ENCODE peak calls at places on chromosomes 16 and 17, in five cellular contexts. R, G, B, C and S are unnamed samples.

GRCh38 chr17:45197555-45198334 is 23.9 kb upstream of the FMNL1 start:
- DNase-seq in B (peak; percentile 55), C (peak; percentile 89), G (peak; percentile 61), R (peak; percentile 84), S (peak; percentile 55)

GRCh38 chr16:47967374-47967773 is 188.4 kb downstream of the ABCC12 start:
- DNase-seq in B (no peak), C (no peak), R (no peak), G (no peak), S (no peak)

GRCh38 chr17:51371732-51372151 is 111.4 kb downstream of the UTP18 start:
- DNase-seq in B (no peak), G (no peak), C (peak; percentile 77), R (peak; percentile 74), S (peak; percentile 37)

GRCh38 chr16:82185012-82185411 is 15.0 kb upstream of the MPHOSPH6 start:
- DNase-seq in G (no peak), R (no peak), C (no peak), B (no peak), S (no peak)

GRCh38 chr16:68401871-68402747 is 46.2 kb downstream of the SMPD3 start:
- DNase-seq in G (no peak), B (no peak), R (peak; percentile 90), C (no peak), S (peak; percentile 78)

GRCh38 chr16:31276600-31276999 is 16.8 kb downstream of the ITGAM start:
- DNase-seq in B (no peak), C (no peak), R (no peak), G (no peak), S (no peak)

GRCh38 chr16:66431760-66432159 is 4.7 kb downstream of the BEAN1 start:
- DNase-seq in C (no peak), G (no peak), R (no peak), B (no peak), S (no peak)

GRCh38 chr16:20137909-20138308 is 64.2 kb upstream of the GPR139 start:
- DNase-seq in B (no peak), C (no peak), R (no peak), G (no peak), S (no peak)

GRCh38 chr17:59470624-59471297 is 94.6 kb upstream of the DHX40 start:
- DNase-seq in G (no peak), B (no peak), C (no peak), R (no peak), S (no peak)

GRCh38 chr16:64829678-64830077 is 292.2 kb downstream of the CDH11 start:
- DNase-seq in R (no peak), G (no peak), B (no peak), C (no peak), S (no peak)

GRCh38 chr16:1757714-1758461 is 13.5 kb downstream of the NME3 start:
- DNase-seq in G (no peak), C (no peak), B (no peak), R (no peak), S (no peak)

GRCh38 chr17:33519692-33520091 is 226.6 kb upstream of the ASIC2 start:
- DNase-seq in R (no peak), C (no peak), B (no peak), G (no peak), S (no peak)

GRCh38 chr17:33514369-33514768 is 221.3 kb upstream of the ASIC2 start:
- DNase-seq in R (no peak), G (no peak), C (no peak), B (no peak), S (no peak)

GRCh38 chr17:33516645-33517044 is 223.6 kb upstream of the ASIC2 start:
- DNase-seq in G (no peak), C (no peak), B (no peak), R (no peak), S (no peak)

GRCh38 chr17:33513769-33514168 is 220.7 kb upstream of the ASIC2 start:
- DNase-seq in B (no peak), C (no peak), R (no peak), G (no peak), S (no peak)

GRCh38 chr17:33515974-33516373 is 222.9 kb upstream of the ASIC2 start:
- DNase-seq in C (no peak), G (no peak), R (no peak), B (no peak), S (no peak)
- H3K4me3 ChIP-seq in C (no peak overlapping the region), G (no peak overlapping the region), R (no peak overlapping the region), B (no peak overlapping the region), S (no peak overlapping the region)

DNA sequence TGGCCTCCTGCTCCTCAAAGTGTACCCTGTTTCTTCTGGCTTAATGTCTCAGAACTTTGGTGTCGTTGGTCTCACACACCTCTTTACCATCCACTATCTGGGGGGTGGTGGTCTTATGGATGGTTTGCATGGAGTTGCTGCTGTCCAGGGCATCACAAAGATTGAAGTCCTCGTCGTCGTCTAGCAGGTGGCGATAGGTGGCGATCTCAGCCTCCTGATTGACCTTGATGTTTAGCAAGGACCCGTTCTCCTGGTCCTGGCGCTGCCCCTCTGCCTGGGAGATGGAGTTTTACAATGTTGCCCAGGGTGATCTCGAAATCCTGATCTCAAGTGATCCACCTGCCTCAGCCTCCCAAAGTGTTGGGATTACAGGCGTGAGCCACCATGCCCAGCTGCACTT is 31.1 kb upstream of the HELZ start:
- DNase-seq in R (no peak), G (no peak), C (peak; percentile 16), B (no peak), S (no peak)
- TF ChIP-seq CTCF in R (no peak), G (no peak), C (peak; percentile 51), B (no peak), S (no peak)

GRCh38 chr17:50210249-50211225 is 9.1 kb upstream of the COL1A1 start:
- DNase-seq in G (peak; percentile 93), R (peak; percentile 97), C (no peak), B (no peak), S (peak; percentile 96)
- H3K4me3 ChIP-seq in G (peak overlapping the region; percentile 33), R (peak overlapping the region; percentile 1), C (no peak overlapping the region), B (no peak overlapping the region), S (peak overlapping the region; percentile 22)

GRCh38 chr17:52388941-52389340 is 230.4 kb upstream of the CA10 start:
- DNase-seq in G (no peak), B (no peak), C (no peak), R (no peak), S (no peak)

GRCh38 chr17:52378860-52379259 is 220.3 kb upstream of the CA10 start:
- DNase-seq in G (no peak), C (no peak), B (no peak), R (no peak), S (no peak)

GRCh38 chr17:52384695-52385094 is 226.2 kb upstream of the CA10 start:
- DNase-seq in R (no peak), B (no peak), C (no peak), G (no peak), S (no peak)

DNA sequence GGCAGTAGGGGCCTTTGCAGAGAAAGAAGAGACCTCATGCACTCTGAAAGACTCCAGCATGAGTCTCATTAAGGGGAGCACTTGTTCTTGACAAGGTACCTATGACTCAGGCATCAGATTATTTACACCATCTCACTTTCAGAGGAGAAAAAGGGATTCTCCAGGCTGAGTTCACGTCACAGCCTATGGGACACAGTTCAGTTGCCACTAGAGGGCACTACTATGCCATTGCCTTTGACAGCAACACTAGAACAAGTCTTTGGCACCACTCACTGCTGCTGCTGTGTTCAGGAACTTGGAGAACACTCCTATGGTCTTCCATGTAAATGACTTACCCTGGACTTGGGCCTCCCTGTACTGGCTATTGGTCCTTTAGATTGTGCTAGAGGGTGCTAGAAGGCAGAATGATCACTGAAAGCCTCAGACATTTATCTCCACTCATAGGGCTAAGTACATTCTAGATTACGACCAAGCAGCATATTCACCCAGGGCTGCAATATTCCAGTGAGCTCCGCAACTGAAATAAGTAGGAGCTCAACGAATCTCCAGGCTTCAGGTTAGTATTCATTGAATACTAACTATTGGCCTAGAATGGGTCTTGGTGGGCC is 225.1 kb upstream of the CA10 start:
- DNase-seq in G (peak; percentile 1), C (peak; percentile 52), R (peak; percentile 7), B (no peak), S (no peak)
- TF ChIP-seq CTCF in G (peak; percentile 38), C (peak; percentile 84), R (no peak), B (peak; percentile 10), S (peak; percentile 42)

GRCh38 chr16:85220125-85220839 is 108.0 kb upstream of the CIBAR2 start:
- DNase-seq in B (no peak), G (peak; percentile 78), C (no peak), R (peak; percentile 77), S (no peak)

GRCh38 chr16:85221810-85222150 is 109.5 kb upstream of the CIBAR2 start:
- DNase-seq in G (no peak), R (no peak), B (no peak), C (no peak), S (no peak)

GRCh38 chr16:85221081-85221809 is 109.0 kb upstream of the CIBAR2 start:
- DNase-seq in G (no peak), B (no peak), R (peak; percentile 51), C (no peak), S (no peak)

GRCh38 chr16:85225291-85225690 is 113.0 kb upstream of the CIBAR2 start:
- DNase-seq in G (no peak), B (no peak), C (no peak), R (no peak), S (no peak)

DNA sequence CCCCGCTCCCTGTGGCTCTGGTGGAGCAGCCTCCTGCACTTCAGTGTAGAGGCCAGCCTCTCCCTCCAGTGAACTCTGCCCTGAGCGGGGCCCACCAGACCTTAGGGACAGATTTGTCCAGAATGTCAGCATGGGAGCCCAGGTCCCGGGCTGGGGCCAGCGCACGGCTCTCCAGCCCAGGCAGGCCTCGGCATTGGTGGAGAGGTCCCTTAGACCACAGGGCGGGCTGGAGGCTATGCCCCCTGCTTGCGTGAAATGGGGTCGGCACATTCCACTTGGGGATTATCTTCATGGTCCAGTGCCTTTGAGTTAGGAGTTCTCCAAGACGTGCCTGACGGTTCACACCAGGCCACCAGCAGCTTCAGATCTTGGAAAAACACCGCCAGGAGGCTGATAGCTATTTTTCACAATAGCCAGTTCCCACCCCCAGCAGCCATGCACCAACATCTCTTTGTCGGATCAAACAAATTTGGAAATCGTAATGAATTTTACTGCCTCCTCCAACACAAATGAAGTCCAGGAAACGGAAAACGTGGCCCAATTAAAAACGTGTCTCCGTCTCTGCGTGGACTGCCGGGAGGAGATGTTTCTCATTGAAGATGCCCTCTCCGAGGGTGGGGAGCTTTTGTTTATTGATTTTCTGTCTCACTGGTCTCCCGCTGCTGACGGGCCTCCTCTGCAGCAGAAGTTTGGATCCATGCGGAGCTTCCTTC is 110.0 kb upstream of the CIBAR2 start:
- DNase-seq in C (no peak), R (peak; percentile 61), B (no peak), G (no peak), S (no peak)
- H3K4me3 ChIP-seq in C (no peak overlapping the region), R (no peak overlapping the region), B (no peak overlapping the region), G (no peak overlapping the region), S (no peak overlapping the region)